ENCODE peak calls at places on chromosome 15, in nine cellular contexts. V, Z, H, P, R, I, B, U and Q are unnamed samples.

GRCh38 chr15:87429754-87430153 is 826.8 kb downstream of the NTRK3 start:
- DNase-seq in V (no peak), Z (no peak), H (no peak), P (no peak), R (no peak), I (no peak), B (no peak), U (no peak), Q (no peak)

GRCh38 chr15:41115652-41116115 is 396 bp downstream of the INO80 start:
- DNase-seq in V (no peak), Z (peak; percentile 67), H (peak; percentile 92), P (peak; percentile 77), R (peak; percentile 52), I (peak; percentile 38), B (no peak), U (peak; percentile 60), Q (no peak)

GRCh38 chr15:79370716-79371115 is 59.8 kb downstream of the TMED3 start:
- DNase-seq in V (no peak), Z (peak; percentile 37), H (no peak), P (no peak), R (no peak), I (no peak), B (no peak), U (no peak), Q (no peak)

GRCh38 chr15:93213281-93213680 is 124.3 kb upstream of the RGMA start:
- DNase-seq in V (no peak), Z (no peak), H (peak; percentile 83), P (no peak), R (no peak), I (no peak), B (no peak), U (no peak), Q (no peak)

GRCh38 chr15:93399121-93399520 is 310.1 kb upstream of the RGMA start:
- DNase-seq in V (peak; percentile 13), Z (no peak), H (no peak), P (no peak), R (no peak), I (no peak), B (no peak), U (no peak), Q (no peak)

GRCh38 chr15:48674876-48675275 is 29.4 kb upstream of the FBN1 start:
- DNase-seq in V (no peak), Z (peak; percentile 55), H (no peak), P (no peak), R (no peak), I (no peak), B (no peak), U (no peak), Q (no peak)

GRCh38 chr15:99251436-99251821 is at the start of gene LRRC28:
- DNase-seq in V (no peak), Z (no peak), H (no peak), P (no peak), R (no peak), I (no peak), B (no peak), U (no peak), Q (no peak)

GRCh38 chr15:41806291-41807181 is 21.4 kb upstream of the JMJD7 start:
- DNase-seq in V (peak; percentile 93), Z (no peak), H (no peak), P (peak; percentile 45), R (peak; percentile 33), I (no peak), B (no peak), U (no peak), Q (peak; percentile 66)

GRCh38 chr15:96321422-96322391 is 8.8 kb upstream of the NR2F2 start:
- DNase-seq in V (no peak), Z (peak; percentile 48), H (peak; percentile 88), P (no peak), R (peak; percentile 39), I (no peak), B (peak; percentile 28), U (no peak), Q (no peak)

GRCh38 chr15:65085207-65085753 is 8.7 kb downstream of the KBTBD13 start:
- DNase-seq in V (no peak), Z (no peak), H (no peak), P (peak; percentile 66), R (no peak), I (no peak), B (no peak), U (no peak), Q (no peak)

GRCh38 chr15:65084500-65085206 is 8.1 kb downstream of the KBTBD13 start:
- DNase-seq in V (no peak), Z (no peak), H (peak; percentile 76), P (no peak), R (no peak), I (no peak), B (no peak), U (no peak), Q (no peak)

GRCh38 chr15:65082303-65082958 is 5.9 kb downstream of the KBTBD13 start:
- DNase-seq in V (peak; percentile 46), Z (no peak), H (no peak), P (peak; percentile 58), R (peak; percentile 48), I (no peak), B (no peak), U (peak; percentile 10), Q (no peak)

GRCh38 chr15:65081758-65082157 is 5.2 kb downstream of the KBTBD13 start:
- DNase-seq in V (peak; percentile 91), Z (no peak), H (no peak), P (no peak), R (no peak), I (no peak), B (no peak), U (no peak), Q (no peak)

GRCh38 chr15:65083262-65083701 is 6.7 kb downstream of the KBTBD13 start:
- DNase-seq in V (no peak), Z (peak; percentile 61), H (no peak), P (no peak), R (peak; percentile 42), I (no peak), B (no peak), U (no peak), Q (no peak)
- TF ChIP-seq CTCF in V (peak; percentile 15), Z (peak; percentile 36), H (no peak), P (no peak), R (no peak), I (no peak), B (no peak), U (no peak), Q (peak; percentile 45)

DNA sequence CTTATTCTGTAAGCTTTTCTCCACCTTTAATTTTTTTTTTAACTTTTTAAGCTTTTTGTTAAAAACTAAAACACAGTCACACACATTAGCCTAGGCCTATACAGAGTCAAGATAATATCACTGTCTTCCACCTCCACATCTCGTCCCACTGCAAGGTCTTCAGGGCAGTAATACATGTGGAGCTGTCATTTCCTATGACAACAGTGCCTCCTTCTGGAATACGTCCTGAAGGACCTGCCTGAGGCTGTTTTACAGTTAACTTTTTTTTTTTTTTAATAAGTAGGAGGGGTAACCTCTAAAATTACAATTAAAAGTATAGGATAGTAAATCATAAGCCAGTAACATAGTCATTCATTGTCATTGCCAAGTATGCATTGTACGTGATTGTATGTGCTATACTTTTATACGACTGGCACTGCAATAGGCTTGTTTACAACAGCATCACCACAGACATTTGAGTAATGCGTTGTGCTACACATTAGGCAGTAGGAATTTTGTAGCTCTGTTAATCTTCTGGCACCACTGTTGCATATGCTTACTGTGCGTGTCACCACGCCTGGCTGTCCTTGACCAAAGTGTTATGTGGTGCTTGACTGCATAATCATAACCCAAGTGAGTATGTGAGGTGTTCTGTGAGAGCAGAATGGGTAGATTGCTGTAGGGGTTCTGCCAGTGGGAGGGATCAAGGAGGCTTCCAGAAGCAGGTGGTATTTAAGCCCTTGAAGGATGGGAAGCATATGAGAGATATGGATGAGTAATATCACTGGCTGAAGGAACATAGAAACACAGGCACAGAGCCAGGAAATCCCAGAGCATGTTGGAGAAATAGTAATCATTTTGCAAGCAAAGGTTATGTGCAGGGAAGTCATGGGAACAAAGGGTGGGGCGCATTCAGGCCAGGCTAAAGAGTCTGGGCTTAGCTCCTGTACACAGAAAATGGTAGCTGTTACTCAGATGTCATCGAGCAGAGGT is 18.3 kb downstream of the FBXO22 start:
- DNase-seq in V (peak; percentile 93), Z (peak; percentile 85), H (no peak), P (peak; percentile 53), R (peak; percentile 28), I (peak; percentile 51), B (no peak), U (no peak), Q (no peak)
- TF ChIP-seq CTCF in V (peak; percentile 30), Z (peak; percentile 48), H (no peak), P (no peak), R (peak; percentile 23), I (no peak), B (no peak), U (peak; percentile 33), Q (peak; percentile 60)

GRCh38 chr15:90249123-90249863 is at the start of gene TTLL13:
- DNase-seq in V (peak; percentile 59), Z (peak; percentile 88), H (peak; percentile 98), P (peak; percentile 98), R (peak; percentile 82), I (peak; percentile 98), B (peak; percentile 68), U (peak; percentile 66), Q (peak; percentile 25)
- TF ChIP-seq CTCF in V (no peak), Z (no peak), H (no peak), P (no peak), R (no peak), I (no peak), B (no peak), U (no peak), Q (no peak)

DNA sequence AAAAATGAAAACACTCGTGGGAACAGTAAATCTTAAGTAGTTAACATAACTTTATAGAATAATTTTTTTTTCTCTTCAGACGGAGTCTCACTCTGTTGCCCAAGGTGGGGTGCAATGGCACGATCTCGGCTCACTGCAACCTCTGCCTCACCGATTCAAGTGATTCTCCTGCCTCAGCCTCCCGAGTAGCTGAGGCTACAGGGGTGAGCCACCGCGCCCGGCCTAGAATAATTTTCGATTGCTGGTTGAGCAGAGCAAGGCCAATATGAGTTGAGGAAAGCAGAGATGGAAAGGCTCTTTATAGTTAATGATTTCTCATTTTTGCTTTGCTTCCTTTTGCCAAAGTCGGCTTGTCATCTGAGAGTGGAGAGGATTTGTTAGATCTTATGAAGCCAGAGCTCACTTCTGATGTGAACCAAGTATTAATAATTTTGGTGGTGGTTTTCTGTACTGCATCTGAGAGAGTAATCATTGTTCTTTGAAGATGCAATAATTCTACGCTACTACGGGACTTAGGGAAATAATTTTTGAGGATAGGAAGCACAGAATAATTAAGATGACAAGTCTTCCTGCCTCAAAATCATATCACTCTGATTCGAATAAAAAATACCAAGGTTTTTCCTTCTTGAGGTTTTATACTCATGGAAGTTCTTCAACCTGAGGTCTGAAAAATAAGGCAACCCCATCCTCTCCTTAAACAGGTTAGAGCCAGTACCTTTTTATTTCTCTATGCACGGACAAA is 1.5 kb upstream of the GOLM2 start:
- DNase-seq in V (no peak), Z (no peak), H (no peak), P (no peak), R (no peak), I (no peak), B (no peak), U (no peak), Q (no peak)
- TF ChIP-seq CTCF in V (no peak), Z (peak; percentile 21), H (no peak), P (no peak), R (no peak), I (peak; percentile 59), B (no peak), U (peak; percentile 27), Q (no peak)

GRCh38 chr15:68630836-68631235 is 52.0 kb downstream of the CORO2B start:
- DNase-seq in V (no peak), Z (no peak), H (no peak), P (no peak), R (no peak), I (no peak), B (no peak), U (no peak), Q (no peak)
- TF ChIP-seq CTCF in V (no peak), Z (peak; percentile 3), H (no peak), P (no peak), R (no peak), I (peak; percentile 22), B (no peak), U (no peak), Q (peak; percentile 21)